ENCODE peak calls at places on chromosomes 5 and 9, in eight cellular contexts. G, X, E, C, N, J, Y and S are unnamed samples.

GRCh38 chr5:7916171-7916804 is 47.3 kb downstream of the MTRR start:
- DNase-seq in G (no peak), X (no peak), E (no peak), C (no peak), N (no peak), J (no peak), Y (no peak), S (no peak)

GRCh38 chr5:169554251-169554650 is 29.3 kb upstream of the SPDL1 start:
- DNase-seq in G (no peak), X (no peak), E (no peak), C (no peak), N (no peak), J (no peak), Y (no peak), S (no peak)

GRCh38 chr9:19186240-19186639 is 44.3 kb upstream of the DENND4C start:
- DNase-seq in G (no peak), X (no peak), E (no peak), C (no peak), N (no peak), J (no peak), Y (no peak), S (no peak)

GRCh38 chr5:12292610-12293204 is 388.5 kb upstream of the CTNND2 start:
- DNase-seq in G (peak), X (no peak), E (peak), C (no peak), N (no peak), J (no peak), Y (no peak), S (no peak)

GRCh38 chr5:135234242-135235000 is 164.6 kb downstream of the MACROH2A1 start:
- DNase-seq in G (no peak), X (no peak), E (no peak), C (no peak), N (no peak), J (no peak), Y (no peak), S (no peak)

GRCh38 chr5:72452515-72453259 is 54.5 kb downstream of the ZNF366 start:
- DNase-seq in G (no peak), X (no peak), E (no peak), C (no peak), N (no peak), J (peak), Y (no peak), S (no peak)

GRCh38 chr9:135301271-135302263 is 178.0 kb upstream of the PPP1R26 start:
- DNase-seq in G (no peak), X (no peak), E (no peak), C (no peak), N (no peak), J (no peak), Y (no peak), S (no peak)

GRCh38 chr5:43602456-43602817 is 543 bp upstream of the NNT start:
- DNase-seq in G (peak), X (no peak), E (peak), C (peak), N (peak), J (peak), Y (peak), S (peak)

GRCh38 chr9:97786341-97786740 is 66.7 kb upstream of the FOXE1 start:
- DNase-seq in G (no peak), X (no peak), E (no peak), C (no peak), N (no peak), J (no peak), Y (no peak), S (no peak)

GRCh38 chr5:154198611-154199230 is 8.2 kb downstream of the GALNT10 start:
- DNase-seq in G (no peak), X (no peak), E (no peak), C (no peak), N (no peak), J (no peak), Y (no peak), S (no peak)

GRCh38 chr5:95595289-95595931 is 24.5 kb upstream of the GPR150 start:
- DNase-seq in G (no peak), X (no peak), E (no peak), C (no peak), N (no peak), J (no peak), Y (no peak), S (no peak)

GRCh38 chr5:112800901-112801300 is 60.2 kb upstream of the SRP19 start:
- DNase-seq in G (peak), X (no peak), E (no peak), C (no peak), N (no peak), J (no peak), Y (no peak), S (no peak)